ENCODE peak calls at places on chromosomes 4 and X, in ten cellular contexts. One of them, this sample, is unnamed.

GRCh38 chrX:151901821-151902220 is 10.9 kb upstream of the MAGEA4 start:
- DNase-seq in brain microvascular endothelial cell: no peak
- DNase-seq in astrocyte of the spinal cord: no peak
- DNase-seq in NCI-H69: no peak
- DNase-seq in activated CD4-positive, CD25-positive, alpha-beta regulatory T cell treated with anti-CD3 and anti-CD28 coated beads, Interleukin-2, amount 50 U/mL, for 16 hours: no peak
- DNase-seq in cardiac fibroblast: peak
- DNase-seq in AG20443: peak
- DNase-seq in GM18507: no peak
- DNase-seq in SIG-M5: no peak
- DNase-seq in iris pigment epithelial cell: no peak
- DNase-seq in this sample: no peak

GRCh38 chr4:171582961-171583581 is 230.1 kb upstream of the GALNTL6 start:
- DNase-seq in activated CD4-positive, CD25-positive, alpha-beta regulatory T cell treated with anti-CD3 and anti-CD28 coated beads, Interleukin-2, amount 50 U/mL, for 16 hours: no peak
- DNase-seq in iris pigment epithelial cell: no peak
- DNase-seq in AG20443: no peak
- DNase-seq in astrocyte of the spinal cord: no peak
- DNase-seq in SIG-M5: no peak
- DNase-seq in cardiac fibroblast: no peak
- DNase-seq in brain microvascular endothelial cell: no peak
- DNase-seq in NCI-H69: no peak
- DNase-seq in GM18507: no peak
- DNase-seq in this sample: no peak

GRCh38 chr4:58514299-58514698 is 1404.1 kb upstream of the IGFBP7 start:
- DNase-seq in AG20443: no peak
- DNase-seq in iris pigment epithelial cell: no peak
- DNase-seq in SIG-M5: no peak
- DNase-seq in NCI-H69: peak
- DNase-seq in activated CD4-positive, CD25-positive, alpha-beta regulatory T cell treated with anti-CD3 and anti-CD28 coated beads, Interleukin-2, amount 50 U/mL, for 16 hours: no peak
- DNase-seq in GM18507: no peak
- DNase-seq in brain microvascular endothelial cell: no peak
- DNase-seq in astrocyte of the spinal cord: no peak
- DNase-seq in cardiac fibroblast: no peak
- DNase-seq in this sample: no peak

GRCh38 chr4:34920032-34920431 is 1324.3 kb downstream of the ARAP2 start:
- DNase-seq in astrocyte of the spinal cord: no peak
- DNase-seq in SIG-M5: no peak
- DNase-seq in NCI-H69: peak
- DNase-seq in brain microvascular endothelial cell: no peak
- DNase-seq in activated CD4-positive, CD25-positive, alpha-beta regulatory T cell treated with anti-CD3 and anti-CD28 coated beads, Interleukin-2, amount 50 U/mL, for 16 hours: no peak
- DNase-seq in cardiac fibroblast: no peak
- DNase-seq in GM18507: no peak
- DNase-seq in iris pigment epithelial cell: no peak
- DNase-seq in AG20443: no peak
- DNase-seq in this sample: no peak

GRCh38 chrX:136608295-136608933 is 39.5 kb upstream of the CD40LG start:
- DNase-seq in SIG-M5: no peak
- DNase-seq in NCI-H69: peak
- DNase-seq in GM18507: no peak
- DNase-seq in astrocyte of the spinal cord: peak
- DNase-seq in brain microvascular endothelial cell: no peak
- DNase-seq in iris pigment epithelial cell: peak
- DNase-seq in cardiac fibroblast: peak
- DNase-seq in activated CD4-positive, CD25-positive, alpha-beta regulatory T cell treated with anti-CD3 and anti-CD28 coated beads, Interleukin-2, amount 50 U/mL, for 16 hours: no peak
- DNase-seq in AG20443: peak
- DNase-seq in this sample: peak

GRCh38 chrX:17535229-17535628 is 160.2 kb downstream of the NHS start:
- DNase-seq in activated CD4-positive, CD25-positive, alpha-beta regulatory T cell treated with anti-CD3 and anti-CD28 coated beads, Interleukin-2, amount 50 U/mL, for 16 hours: peak
- DNase-seq in astrocyte of the spinal cord: no peak
- DNase-seq in brain microvascular endothelial cell: no peak
- DNase-seq in cardiac fibroblast: peak
- DNase-seq in AG20443: peak
- DNase-seq in SIG-M5: no peak
- DNase-seq in iris pigment epithelial cell: peak
- DNase-seq in NCI-H69: peak
- DNase-seq in GM18507: no peak
- DNase-seq in this sample: peak

GRCh38 chr4:156378053-156378665 is 424.5 kb upstream of the CTSO start:
- DNase-seq in NCI-H69: no peak
- DNase-seq in activated CD4-positive, CD25-positive, alpha-beta regulatory T cell treated with anti-CD3 and anti-CD28 coated beads, Interleukin-2, amount 50 U/mL, for 16 hours: no peak
- DNase-seq in astrocyte of the spinal cord: peak
- DNase-seq in GM18507: no peak
- DNase-seq in AG20443: no peak
- DNase-seq in brain microvascular endothelial cell: peak
- DNase-seq in cardiac fibroblast: peak
- DNase-seq in iris pigment epithelial cell: peak
- DNase-seq in SIG-M5: no peak
- DNase-seq in this sample: peak

GRCh38 chrX:150365953-150366911 is 3.1 kb downstream of the MAMLD1 start:
- DNase-seq in GM18507: no peak
- DNase-seq in AG20443: peak
- DNase-seq in iris pigment epithelial cell: peak
- DNase-seq in astrocyte of the spinal cord: peak
- DNase-seq in brain microvascular endothelial cell: peak
- DNase-seq in NCI-H69: no peak
- DNase-seq in cardiac fibroblast: peak
- DNase-seq in SIG-M5: no peak
- DNase-seq in activated CD4-positive, CD25-positive, alpha-beta regulatory T cell treated with anti-CD3 and anti-CD28 coated beads, Interleukin-2, amount 50 U/mL, for 16 hours: no peak
- DNase-seq in this sample: peak

GRCh38 chrX:10516781-10517322 is 103.5 kb downstream of the MID1 start:
- DNase-seq in GM18507: no peak
- DNase-seq in astrocyte of the spinal cord: no peak
- DNase-seq in NCI-H69: no peak
- DNase-seq in AG20443: no peak
- DNase-seq in brain microvascular endothelial cell: no peak
- DNase-seq in SIG-M5: no peak
- DNase-seq in cardiac fibroblast: no peak
- DNase-seq in iris pigment epithelial cell: no peak
- DNase-seq in activated CD4-positive, CD25-positive, alpha-beta regulatory T cell treated with anti-CD3 and anti-CD28 coated beads, Interleukin-2, amount 50 U/mL, for 16 hours: no peak
- DNase-seq in this sample: no peak

GRCh38 chrX:13535371-13535770 is 34.0 kb upstream of the EGFL6 start:
- DNase-seq in activated CD4-positive, CD25-positive, alpha-beta regulatory T cell treated with anti-CD3 and anti-CD28 coated beads, Interleukin-2, amount 50 U/mL, for 16 hours: no peak
- DNase-seq in astrocyte of the spinal cord: no peak
- DNase-seq in cardiac fibroblast: no peak
- DNase-seq in iris pigment epithelial cell: no peak
- DNase-seq in brain microvascular endothelial cell: no peak
- DNase-seq in SIG-M5: no peak
- DNase-seq in NCI-H69: no peak
- DNase-seq in GM18507: no peak
- DNase-seq in AG20443: no peak
- DNase-seq in this sample: no peak

This sample was measured in A673.